ENCODE peak calls at places on chromosomes 4 and X, in four cellular contexts. E is HepG2, D is K562, G is GM12878. P is an unnamed sample.

GRCh38 chr4:62133977-62134376 is 933.9 kb downstream of the ADGRL3 start:
- DNase-seq in G (no peak), E (no peak), D (no peak), P (no peak)

GRCh38 chr4:158172558-158173258 is at the start of gene GASK1B:
- DNase-seq in E (peak), D (peak), G (no peak), P (peak)

GRCh38 chr4:179751669-179752068 is 2309.4 kb upstream of the AGA start:
- DNase-seq in G (no peak), D (no peak), E (no peak), P (no peak)

GRCh38 chr4:57151481-57151880 is 41.3 kb upstream of the IGFBP7 start:
- DNase-seq in G (no peak), E (no peak), D (no peak), P (no peak)

GRCh38 chr4:15420642-15421041 is 7.2 kb upstream of the C1QTNF7 start:
- DNase-seq in E (no peak), G (no peak), D (no peak), P (no peak)

GRCh38 chr4:92121099-92121498 is 182.7 kb upstream of the GRID2 start:
- DNase-seq in G (no peak), D (no peak), E (no peak), P (no peak)

GRCh38 chr4:10013722-10014121 is 7.6 kb downstream of the SLC2A9 start:
- DNase-seq in D (peak), G (no peak), E (no peak), P (no peak)

GRCh38 chrX:107547621-107548020 is 80.7 kb upstream of the PRPS1 start:
- DNase-seq in E (no peak), G (no peak), D (no peak), P (no peak)

GRCh38 chr4:156970501-156971167 is 965 bp downstream of the PDGFC start:
- DNase-seq in D (no peak), E (peak), G (no peak), P (no peak)

GRCh38 chr4:55272102-55272501 is 73.9 kb upstream of the SRD5A3 start:
- DNase-seq in D (no peak), E (no peak), G (no peak), P (no peak)

GRCh38 chrX:70262952-70263567 is 3.1 kb upstream of the P2RY4 start:
- DNase-seq in G (no peak), E (peak), D (peak), P (no peak)
- TF ChIP-seq GABPA in G (no peak), E (no peak), D (no peak), P (no peak)

GRCh38 chrX:123731258-123731986 is 1.4 kb downstream of the THOC2 start:
- DNase-seq in G (no peak), D (peak), E (no peak), P (peak)

GRCh38 chrX:123728554-123728953 is 4.3 kb downstream of the THOC2 start:
- DNase-seq in E (no peak), G (no peak), D (no peak), P (no peak)

GRCh38 chrX:123736333-123736921 is 3.6 kb upstream of the THOC2 start:
- DNase-seq in D (no peak), E (no peak), G (no peak), P (no peak)

GRCh38 chrX:123731987-123732678 is 719 bp downstream of the THOC2 start:
- DNase-seq in D (peak), E (no peak), G (no peak), P (no peak)

GRCh38 chrX:123732679-123733363 is at the start of gene THOC2:
- DNase-seq in D (peak), G (peak), E (peak), P (peak)
- TF ChIP-seq REST in D (no peak), G (no peak), E (no peak), P (no peak)

GRCh38 chrX:131818297-131818936 is 204.7 kb upstream of the STK26 start:
- DNase-seq in G (no peak), E (no peak), D (no peak), P (no peak)

GRCh38 chrX:131816551-131817136 is 206.5 kb upstream of the STK26 start:
- DNase-seq in E (no peak), G (peak), D (no peak), P (no peak)

GRCh38 chrX:131812847-131813825 is 210.0 kb upstream of the STK26 start:
- DNase-seq in G (peak), D (peak), E (no peak), P (peak)
- TF ChIP-seq GABPA in G (peak), D (no peak), E (no peak), P (no peak)

GRCh38 chr4:120630432-120630831 is 292.1 kb downstream of the PRDM5 start:
- DNase-seq in E (no peak), G (no peak), D (no peak), P (no peak)
- TF ChIP-seq REST in E (peak), G (peak), D (no peak), P (peak)

GRCh38 chr4:149604827-149605226 is 210.8 kb downstream of the IQCM start:
- DNase-seq in E (no peak), G (no peak), D (no peak), P (no peak)

GRCh38 chr4:149605601-149606378 is 209.9 kb downstream of the IQCM start:
- DNase-seq in E (no peak), G (no peak), D (no peak), P (no peak)
- TF ChIP-seq GABPA in E (no peak), G (no peak), D (no peak), P (no peak)

P was measured in HL-60.